ENCODE peak calls at places on chromosomes 1 and 21, in seven cellular contexts. R is uterus, S is sigmoid colon, I is fibroblast of lung, Z is BE2C, A is thyroid gland, L is heart left ventricle. O is an unnamed sample. For H3K4me1, the result is how much of the 10 kb centered on the place peaks cover.

GRCh38 chr1:17207046-17207445 is 2.1 kb downstream of the PADI1 start:
- DNase-seq in R (peak), S (peak), I (no peak), Z (no peak), A (peak), L (no peak), O (no peak)

GRCh38 chr1:30916296-30916695 is 7.7 kb upstream of the SDC3 start:
- DNase-seq in R (no peak), S (peak), I (no peak), Z (no peak), A (no peak), L (no peak), O (peak)

GRCh38 chr1:14945132-14946010 is 208.2 kb upstream of the TMEM51 start:
- DNase-seq in R (peak), S (peak), I (peak), Z (no peak), A (no peak), L (peak), O (peak)

GRCh38 chr1:192513697-192514096 is 61.9 kb upstream of the RGS1 start:
- DNase-seq in R (no peak), S (no peak), I (no peak), Z (no peak), A (no peak), L (no peak), O (no peak)

GRCh38 chr1:98500324-98500723 is 161.2 kb upstream of the SNX7 start:
- DNase-seq in R (no peak), S (no peak), I (no peak), Z (no peak), A (no peak), L (no peak), O (no peak)

GRCh38 chr1:111512132-111512874 is 8.9 kb upstream of the ADORA3 start:
- DNase-seq in R (no peak), S (no peak), I (no peak), Z (no peak), A (peak), L (no peak), O (peak)

GRCh38 chr1:87399264-87399663 is 70.6 kb downstream of the LMO4 start:
- DNase-seq in R (no peak), S (no peak), I (no peak), Z (no peak), A (no peak), L (no peak), O (no peak)

GRCh38 chr1:91583326-91583755 is 82.7 kb downstream of the CDC7 start:
- DNase-seq in R (no peak), S (no peak), I (peak), Z (no peak), A (no peak), L (no peak), O (no peak)

GRCh38 chr1:241406421-241406820 is 49.4 kb upstream of the RGS7 start:
- DNase-seq in R (no peak), S (no peak), I (no peak), Z (no peak), A (no peak), L (no peak), O (no peak)

GRCh38 chr1:210233495-210234253 is 1.1 kb downstream of the SERTAD4 start:
- DNase-seq in R (peak), S (peak), I (peak), Z (peak), A (peak), L (peak), O (peak)

GRCh38 chr1:92084651-92085050 is 4.5 kb downstream of the BTBD8 start:
- DNase-seq in R (no peak), S (no peak), I (no peak), Z (no peak), A (no peak), L (no peak), O (no peak)

GRCh38 chr1:198929961-198930599 is 291.2 kb downstream of the PTPRC start:
- DNase-seq in R (no peak), S (no peak), I (peak), Z (no peak), A (no peak), L (no peak), O (no peak)

GRCh38 chr1:213982814-213983588 is 4.8 kb upstream of the PROX1 start:
- DNase-seq in R (no peak), S (no peak), I (no peak), Z (peak), A (peak), L (peak), O (no peak)

GRCh38 chr1:234139966-234140365 is 233.3 kb upstream of the COA6 start:
- DNase-seq in R (no peak), S (no peak), I (peak), Z (no peak), A (no peak), L (no peak), O (no peak)

GRCh38 chr1:67307251-67308060 is at the start of gene IL12RB2:
- DNase-seq in R (no peak), S (no peak), I (no peak), Z (no peak), A (peak), L (peak), O (peak)

GRCh38 chr1:2583871-2584341 is 2.7 kb upstream of the PRXL2B start:
- DNase-seq in R (no peak), S (no peak), I (peak), Z (no peak), A (peak), L (peak), O (peak)

GRCh38 chr1:111507411-111508201 is 4.2 kb upstream of the ADORA3 start:
- DNase-seq in R (peak), S (peak), I (peak), Z (peak), A (peak), L (peak), O (peak)

GRCh38 chr1:8702121-8702520 is 115.3 kb downstream of the RERE start:
- DNase-seq in R (no peak), S (no peak), I (peak), Z (peak), A (peak), L (no peak), O (peak)

GRCh38 chr1:68969430-68969829 is 472.5 kb upstream of the DEPDC1 start:
- DNase-seq in R (no peak), S (no peak), I (no peak), Z (no peak), A (peak), L (no peak), O (no peak)

GRCh38 chr21:45811136-45811535 is 167.6 kb downstream of the PCBP3 start:
- DNase-seq in R (no peak), S (no peak), I (no peak), Z (no peak), A (no peak), L (no peak), O (no peak)

GRCh38 chr1:53138991-53139884 is 3.2 kb downstream of the SLC1A7 start:
- DNase-seq in R (no peak), S (no peak), I (no peak), Z (no peak), A (no peak), L (no peak), O (no peak)

GRCh38 chr1:162136760-162137537 is 67.5 kb downstream of the NOS1AP start:
- DNase-seq in R (no peak), S (no peak), I (peak), Z (no peak), A (no peak), L (no peak), O (no peak)

GRCh38 chr1:27400035-27400962 is 7.9 kb downstream of the GPR3 start:
- DNase-seq in R (no peak), S (no peak), I (no peak), Z (no peak), A (no peak), L (no peak), O (no peak)

GRCh38 chr1:27403065-27403726 is 10.8 kb downstream of the GPR3 start:
- DNase-seq in R (peak), S (peak), I (peak), Z (peak), A (peak), L (peak), O (peak)

GRCh38 chr1:27403931-27404330 is 11.5 kb downstream of the GPR3 start:
- DNase-seq in R (no peak), S (no peak), I (no peak), Z (no peak), A (no peak), L (no peak), O (no peak)

GRCh38 chr1:27400963-27401341 is 8.5 kb downstream of the GPR3 start:
- DNase-seq in R (no peak), S (no peak), I (no peak), Z (no peak), A (no peak), L (no peak), O (no peak)

DNA sequence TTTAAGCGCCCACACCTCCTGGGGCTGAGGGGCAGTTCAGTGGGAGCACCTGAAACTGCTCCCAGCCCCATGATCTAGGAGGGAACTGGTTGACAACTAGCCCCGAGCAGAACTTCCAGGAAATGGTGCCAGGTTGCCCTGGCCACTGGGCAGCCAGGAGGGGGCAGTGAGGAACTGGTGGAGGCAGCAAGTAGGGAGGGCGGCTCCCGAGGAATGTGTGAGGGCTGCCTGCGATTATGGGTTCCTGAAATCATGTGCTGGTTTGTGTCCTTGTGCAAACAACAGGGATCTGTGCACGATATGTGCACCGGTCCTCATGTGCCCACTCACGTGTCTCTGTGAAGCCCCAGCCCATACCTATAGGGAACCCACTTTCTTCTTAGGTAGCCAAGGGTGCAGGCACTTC is 9.9 kb downstream of the GPR3 start:
- DNase-seq in R (peak), S (peak), I (peak), Z (no peak), A (peak), L (peak), O (peak)
- H3K4me1 ChIP-seq in R (under half), S (half or more), I (under half), Z (under half), A (under half), L (under half), O (half or more)

DNA sequence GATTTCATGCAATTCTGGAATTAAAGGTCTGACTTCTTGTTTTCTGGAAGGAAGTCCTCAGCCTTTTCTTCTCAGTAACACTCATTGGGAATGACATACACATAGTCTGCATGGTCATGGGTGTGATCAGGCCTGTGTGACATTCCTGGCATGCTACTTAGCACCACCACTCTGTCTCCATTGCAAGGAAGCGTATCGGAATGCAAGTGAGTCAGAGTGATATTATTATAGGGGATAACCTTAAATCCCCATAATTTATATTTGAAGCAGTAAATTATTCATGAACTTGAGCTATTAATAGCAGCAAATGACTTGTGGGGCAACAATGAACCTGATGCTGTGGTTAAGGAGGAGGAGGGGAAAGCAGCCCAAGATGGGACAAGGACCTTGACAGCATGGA is 4.3 kb downstream of the MAB21L3 start:
- DNase-seq in R (no peak), S (no peak), I (peak), Z (no peak), A (peak), L (no peak), O (no peak)
- H3K4me1 ChIP-seq in R (under half), S (under half), I (under half), Z (under half), A (under half), L (under half), O (under half)

GRCh38 chr1:40059960-40060337 is 19.4 kb downstream of the CAP1 start:
- DNase-seq in R (no peak), S (no peak), I (no peak), Z (no peak), A (no peak), L (no peak), O (no peak)

GRCh38 chr1:40058097-40058452 is 17.5 kb downstream of the CAP1 start:
- DNase-seq in R (no peak), S (no peak), I (no peak), Z (no peak), A (no peak), L (no peak), O (no peak)

GRCh38 chr1:40060351-40060750 is 19.8 kb downstream of the CAP1 start:
- DNase-seq in R (no peak), S (no peak), I (no peak), Z (no peak), A (no peak), L (no peak), O (no peak)

GRCh38 chr1:40058453-40059291 is 18.1 kb downstream of the CAP1 start:
- DNase-seq in R (no peak), S (no peak), I (no peak), Z (no peak), A (no peak), L (no peak), O (no peak)

DNA sequence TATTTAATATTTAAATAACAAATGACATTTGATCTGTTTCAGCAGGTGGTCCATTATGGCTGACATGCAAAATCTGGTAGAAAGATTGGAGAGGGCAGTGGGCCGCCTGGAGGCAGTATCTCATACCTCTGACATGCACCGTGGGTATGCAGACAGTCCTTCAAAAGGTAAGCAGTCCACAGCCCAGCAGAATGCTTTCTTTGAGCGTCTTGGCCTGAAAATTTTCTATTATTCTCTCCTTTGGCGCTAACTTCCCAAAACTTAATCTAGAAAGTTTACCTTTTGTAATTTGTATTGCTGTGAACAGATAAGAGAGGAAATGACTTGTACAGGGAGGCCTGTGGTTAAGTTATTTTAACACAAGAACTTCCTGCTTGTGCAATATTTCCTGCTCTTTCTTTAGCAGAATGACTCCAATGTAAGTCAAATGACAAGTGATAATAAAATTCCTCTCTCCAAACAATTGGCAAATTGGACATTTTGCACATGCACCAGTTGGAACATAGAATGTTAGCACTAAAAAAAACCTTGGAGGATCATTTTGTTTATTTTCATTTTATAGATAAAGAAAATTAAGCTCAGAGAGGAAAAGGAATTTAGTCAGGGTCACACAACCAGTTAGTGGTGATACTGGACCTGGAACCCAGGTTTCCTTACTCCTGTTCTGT is 18.9 kb downstream of the CAP1 start:
- DNase-seq in R (no peak), S (no peak), I (peak), Z (no peak), A (no peak), L (no peak), O (no peak)
- H3K4me1 ChIP-seq in R (under half), S (under half), I (under half), Z (under half), A (under half), L (under half), O (half or more)

DNA sequence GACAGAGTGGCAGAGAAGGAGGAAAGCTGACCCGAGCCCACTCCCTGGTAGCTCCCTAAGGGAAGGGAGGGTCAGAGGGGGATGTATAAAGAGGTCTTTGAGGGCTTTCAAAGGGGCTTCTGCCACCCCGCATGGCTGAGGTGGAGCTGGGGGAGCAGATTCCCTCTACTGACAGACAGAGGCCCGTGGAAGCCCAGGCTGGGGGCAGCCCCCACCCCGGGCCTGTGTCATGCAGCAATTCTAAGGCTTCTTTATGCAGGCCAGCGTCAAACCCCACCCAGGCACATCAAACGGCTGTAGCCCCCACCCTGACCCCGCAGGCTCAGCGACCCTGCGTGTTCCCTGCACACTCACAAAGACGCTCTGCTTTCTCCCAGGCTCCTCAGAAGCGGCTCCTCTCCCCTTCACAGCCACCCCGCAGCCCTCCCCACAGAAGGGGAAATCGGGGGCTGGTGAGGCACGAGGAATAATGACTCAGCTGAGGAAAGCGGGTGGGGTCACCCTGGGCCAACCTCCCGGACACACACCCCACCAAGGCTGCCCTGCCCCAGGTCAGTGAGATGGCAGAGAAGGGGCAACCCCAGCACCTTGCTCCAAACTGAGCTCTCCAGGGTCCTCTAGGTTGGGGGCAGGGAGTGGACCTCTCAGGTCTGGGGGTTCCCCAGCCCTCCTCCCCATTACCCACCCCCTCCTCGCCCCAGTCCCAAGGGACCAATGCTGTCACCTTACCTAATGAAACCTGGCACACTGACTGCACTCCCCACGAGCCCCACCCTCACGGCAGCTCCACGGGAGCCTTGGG is 10.8 kb downstream of the SLC45A3 start:
- DNase-seq in R (no peak), S (no peak), I (no peak), Z (no peak), A (no peak), L (no peak), O (no peak)
- H3K4me1 ChIP-seq in R (under half), S (under half), I (under half), Z (under half), A (under half), L (under half), O (under half)

GRCh38 chr1:41475859-41476567 is 8.5 kb downstream of the EDN2 start:
- DNase-seq in R (peak), S (no peak), I (no peak), Z (no peak), A (no peak), L (no peak), O (no peak)
- H3K4me1 ChIP-seq in R (under half), S (half or more), I (under half), Z (under half), A (under half), L (under half), O (under half)

GRCh38 chr1:226640288-226640687 is 91.7 kb downstream of the STUM start:
- DNase-seq in R (peak), S (peak), I (no peak), Z (no peak), A (no peak), L (peak), O (no peak)

GRCh38 chr1:226639631-226640061 is 91.1 kb downstream of the STUM start:
- DNase-seq in R (peak), S (peak), I (no peak), Z (no peak), A (no peak), L (peak), O (no peak)

GRCh38 chr1:226638001-226638601 is 89.5 kb downstream of the STUM start:
- DNase-seq in R (peak), S (peak), I (no peak), Z (no peak), A (no peak), L (peak), O (peak)

GRCh38 chr1:226637147-226637935 is 88.8 kb downstream of the STUM start:
- DNase-seq in R (peak), S (peak), I (peak), Z (peak), A (no peak), L (peak), O (peak)

DNA sequence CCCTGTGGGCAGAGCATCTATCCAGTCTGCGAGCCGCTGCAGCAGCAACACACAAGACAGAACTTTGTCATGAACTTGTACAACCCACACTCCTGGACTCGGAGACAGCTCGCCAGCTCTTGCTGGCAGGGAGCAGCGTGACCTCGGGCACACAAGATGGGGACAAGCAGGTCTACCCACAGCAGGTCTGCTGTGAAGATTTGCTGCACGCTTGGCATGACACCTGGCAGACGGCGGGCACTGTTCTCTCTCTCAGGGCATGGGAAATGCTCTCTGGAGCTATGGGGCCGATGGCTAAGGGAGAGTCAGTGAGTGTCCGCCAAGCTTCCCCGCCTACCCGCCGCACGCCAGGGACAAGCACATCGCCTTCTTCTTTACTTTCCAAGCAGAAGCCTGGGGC is 90.0 kb downstream of the STUM start:
- DNase-seq in R (peak), S (peak), I (no peak), Z (no peak), A (no peak), L (peak), O (peak)
- H3K4me1 ChIP-seq in R (under half), S (half or more), I (under half), Z (under half), A (under half), L (under half), O (under half)

O was measured in upper lobe of right lung.